ENCODE peak calls at places on chromosomes 12 and 14, in six cellular contexts. E is ovary, B is HepG2, L is brain microvascular endothelial cell, G is AG04450, K is lung. F is an unnamed sample.

GRCh38 chr12:120688527-120689071 is 1.6 kb downstream of the MLEC start:
- DNase-seq in K (no peak), B (no peak), E (no peak), L (peak), G (no peak), F (no peak)

GRCh38 chr14:95361373-95362179 is 41.9 kb upstream of the CLMN start:
- DNase-seq in B (no peak), L (no peak), G (no peak), E (no peak), K (peak), F (no peak)

GRCh38 chr12:54360717-54361456 is 3.4 kb downstream of the GPR84 start:
- DNase-seq in K (peak), G (no peak), E (peak), L (peak), B (peak), F (peak)

GRCh38 chr12:64221656-64222010 is 463 bp downstream of the KICS2 start:
- DNase-seq in L (peak), E (peak), B (peak), K (peak), G (peak), F (peak)

GRCh38 chr12:27453462-27453861 is 6.9 kb downstream of the SMCO2 start:
- DNase-seq in L (no peak), K (no peak), E (no peak), B (no peak), G (no peak), F (no peak)

GRCh38 chr12:101925352-101925751 is 48.0 kb downstream of the DRAM1 start:
- DNase-seq in L (peak), K (peak), E (peak), G (peak), B (no peak), F (peak)

GRCh38 chr14:99571303-99571986 is 32.6 kb downstream of the CCDC85C start:
- DNase-seq in K (no peak), G (no peak), L (no peak), E (no peak), B (no peak), F (no peak)

GRCh38 chr14:74469548-74470518 is 23.3 kb downstream of the NPC2 start:
- DNase-seq in B (no peak), G (no peak), L (no peak), K (no peak), E (no peak), F (no peak)

GRCh38 chr12:108571604-108572165 is 9.3 kb downstream of the ISCU start:
- DNase-seq in B (no peak), E (no peak), G (no peak), K (peak), L (no peak), F (no peak)

GRCh38 chr12:108572166-108572790 is 9.9 kb downstream of the ISCU start:
- DNase-seq in G (no peak), B (no peak), K (peak), L (no peak), E (no peak), F (no peak)

GRCh38 chr12:108573310-108573709 is 10.9 kb downstream of the ISCU start:
- DNase-seq in K (no peak), E (no peak), B (no peak), L (no peak), G (no peak), F (no peak)

GRCh38 chr12:108568653-108569154 is 6.3 kb downstream of the ISCU start:
- DNase-seq in B (no peak), E (no peak), G (no peak), L (no peak), K (no peak), F (no peak)

DNA sequence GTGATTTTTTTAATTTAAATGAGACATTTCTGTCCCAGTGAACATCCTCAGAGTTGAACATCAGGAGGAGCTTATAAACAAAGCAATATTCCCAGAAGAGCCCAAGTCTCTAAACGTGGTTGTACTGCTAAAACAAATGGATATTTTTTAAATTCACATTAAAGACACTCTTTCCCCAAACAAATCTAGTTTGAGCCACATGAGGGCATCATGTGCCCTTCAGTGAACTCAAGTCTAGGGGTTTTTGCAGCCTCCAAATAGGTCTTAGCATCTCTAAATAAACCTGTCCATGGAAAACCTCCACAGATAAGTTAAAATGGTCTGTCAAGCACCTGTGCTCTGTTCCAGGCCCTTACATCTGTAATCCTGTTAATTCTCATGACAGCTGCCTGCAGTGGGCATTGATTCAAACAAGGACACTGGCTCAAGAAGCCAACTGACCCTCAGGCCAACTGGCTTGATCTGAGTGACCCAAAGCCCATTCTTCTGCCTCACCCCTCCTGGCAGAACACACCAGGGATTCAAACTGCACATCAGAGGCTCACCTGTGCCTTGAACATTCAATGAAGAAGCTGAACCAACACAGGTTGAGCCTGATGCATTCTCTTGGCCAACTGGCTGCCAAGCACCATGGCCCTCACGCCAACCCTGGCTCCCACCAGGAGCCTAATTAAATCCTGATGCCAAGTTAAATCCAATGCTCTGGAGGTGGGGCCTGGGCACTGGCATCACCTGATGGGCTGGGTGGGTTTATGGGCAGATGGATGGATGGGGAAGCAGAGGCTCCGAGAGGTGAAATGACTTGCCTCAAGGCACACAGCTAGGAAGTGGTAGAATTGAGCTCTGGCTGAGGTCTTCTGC is 8.6 kb downstream of the ISCU start:
- DNase-seq in K (no peak), L (peak), B (peak), E (no peak), G (no peak), F (no peak)
- TF ChIP-seq CTCF in K (peak), L (peak), B (peak), E (no peak), G (peak), F (peak)

DNA sequence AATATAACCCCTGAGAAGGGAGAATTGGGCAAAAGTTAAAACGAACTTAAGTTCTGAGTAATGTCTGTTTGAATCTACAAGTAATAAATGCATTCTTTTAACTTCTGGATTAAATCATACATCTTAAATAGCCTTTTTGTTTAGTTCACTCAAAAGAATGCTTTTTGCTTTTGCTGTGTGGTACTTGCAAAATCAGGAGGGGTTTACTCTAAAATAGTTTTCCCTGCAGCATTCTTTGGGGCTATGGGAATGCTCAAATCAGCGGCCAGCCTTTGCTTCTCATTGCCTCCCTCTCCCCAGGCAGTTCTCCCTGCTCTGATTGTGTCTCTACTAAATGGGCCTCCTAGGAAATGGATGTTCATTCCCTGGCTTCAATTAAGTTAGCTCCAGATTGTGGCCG is 4.3 kb downstream of the TULP3 start:
- DNase-seq in G (no peak), B (no peak), K (no peak), E (no peak), L (no peak), F (no peak)
- H3K4me3 ChIP-seq in G (no peak), B (no peak), K (no peak), E (no peak), L (no peak), F (no peak)

GRCh38 chr14:67151082-67151666 is 38.1 kb upstream of the GARIN2 start:
- DNase-seq in K (no peak), E (no peak), L (no peak), G (no peak), B (no peak), F (no peak)
- TF ChIP-seq CTCF in K (no peak), E (no peak), L (peak), G (peak), B (no peak), F (peak)

GRCh38 chr12:122872815-122873361 is 23.0 kb downstream of the VPS37B start:
- DNase-seq in E (no peak), B (no peak), K (no peak), L (no peak), G (no peak), F (no peak)
- H3K4me3 ChIP-seq in E (no peak), B (no peak), K (no peak), L (no peak), G (no peak), F (no peak)

GRCh38 chr14:91138511-91139359 is 24.9 kb downstream of the DGLUCY start:
- DNase-seq in B (peak), K (no peak), E (no peak), G (no peak), L (peak), F (no peak)
- TF ChIP-seq CTCF in B (peak), K (peak), E (no peak), G (peak), L (peak), F (peak)

GRCh38 chr14:57725399-57726077 is 140.4 kb downstream of the SLC35F4 start:
- DNase-seq in L (peak), G (no peak), K (no peak), E (no peak), B (peak), F (no peak)
- H3K4me3 ChIP-seq in L (no peak), G (no peak), K (no peak), E (no peak), B (no peak), F (no peak)

DNA sequence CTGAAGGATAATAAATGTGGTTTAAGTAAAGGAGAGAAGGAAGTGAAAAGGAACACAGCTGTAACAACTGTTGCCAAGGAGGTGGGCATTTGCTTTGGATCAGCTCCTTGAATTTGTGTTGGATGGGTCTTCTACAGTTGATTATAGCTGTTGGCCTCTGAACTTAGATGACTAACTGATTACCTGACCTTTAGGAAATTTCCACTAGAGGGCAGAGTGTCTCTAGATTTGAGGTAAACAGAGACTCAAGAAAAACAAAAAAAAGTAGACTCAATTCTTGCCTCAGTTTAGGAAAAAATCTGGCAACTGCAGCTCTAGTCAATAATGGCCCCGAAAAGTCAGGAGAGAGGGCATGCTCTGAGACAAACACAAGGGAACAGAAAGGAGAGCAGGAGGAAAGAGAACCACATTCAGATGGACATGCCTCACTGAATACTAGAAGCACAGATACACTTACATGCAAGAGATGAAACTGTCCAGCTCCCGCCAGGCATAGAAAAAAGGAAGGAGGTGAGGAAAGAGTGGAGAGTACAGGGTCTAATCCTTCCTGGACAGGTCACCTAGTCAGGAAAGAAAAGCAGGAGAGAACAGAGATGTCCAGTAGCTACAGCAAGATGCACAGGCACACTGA is 20.6 kb downstream of the COX14 start:
- DNase-seq in B (peak), E (no peak), K (no peak), L (no peak), G (no peak), F (no peak)
- TF ChIP-seq CTCF in B (peak), E (peak), K (peak), L (peak), G (peak), F (peak)

F was measured in HFF-Myc.